ENCODE peak calls at places on chromosomes 5 and 9, in ten cellular contexts. M is LHCN-M2; T is LoVo; D is NCI-H1105; E is lung; P is stimulated activated naive CD8-positive, alpha-beta T cell treated with anti-CD3 and anti-CD28 coated beads, Interleukin-15, Interleukin-2, amounts not matched to agents 100 U/mL and 50 U/mL, for 24 hours; Z is fibroblast of the aortic adventitia; Q is HCT116; O is activated naive CD4-positive, alpha-beta T cell treated with Interleukin-2 at 50 U/mL for 16 hours; G is body of pancreas. U is an unnamed sample.
A peak's percentile ranks its signal among the peaks of the same experiment; 100 is the strongest.

GRCh38 chr5:96614110-96614691 is 48.0 kb upstream of the CAST start:
- DNase-seq in G (peak; percentile 77), O (peak; percentile 29), Z (peak; percentile 96), D (peak; percentile 24), T (peak; percentile 85), Q (peak; percentile 79), M (peak; percentile 95), P (peak; percentile 55), E (peak; percentile 71), U (peak; percentile 79)

GRCh38 chr9:113640418-113640817 is 176.9 kb downstream of the RGS3 start:
- DNase-seq in Z (no peak), T (no peak), P (no peak), M (no peak), D (no peak), E (no peak), G (no peak), Q (no peak), O (no peak), U (no peak)

GRCh38 chr5:15535938-15536337 is 36.0 kb downstream of the FBXL7 start:
- DNase-seq in P (no peak), D (no peak), G (no peak), M (no peak), Z (no peak), T (no peak), Q (no peak), E (no peak), O (no peak), U (no peak)

GRCh38 chr9:4214506-4214905 is 85.4 kb downstream of the GLIS3 start:
- DNase-seq in M (no peak), P (no peak), D (no peak), Q (no peak), G (no peak), E (no peak), T (no peak), Z (no peak), O (no peak), U (no peak)

GRCh38 chr5:33049298-33049697 is 338.2 kb downstream of the NPR3 start:
- DNase-seq in E (no peak), T (no peak), Q (peak; percentile 69), P (no peak), G (no peak), D (no peak), M (peak; percentile 37), O (no peak), Z (peak; percentile 28), U (no peak)

GRCh38 chr9:119375892-119376291 is 6.7 kb upstream of the BRINP1 start:
- DNase-seq in P (no peak), G (no peak), E (no peak), Z (peak; percentile 5), D (peak; percentile 14), Q (peak; percentile 2), M (peak; percentile 8), T (no peak), O (no peak), U (peak; percentile 25)

GRCh38 chr5:108421713-108422112 is 39.8 kb upstream of the FBXL17 start:
- DNase-seq in Q (no peak), E (no peak), D (no peak), P (no peak), M (peak; percentile 43), T (no peak), O (no peak), Z (no peak), G (no peak), U (no peak)

GRCh38 chr9:127506814-127507750 is 55.8 kb downstream of the LRSAM1 start:
- DNase-seq in T (no peak), M (peak; percentile 73), D (no peak), P (no peak), G (no peak), E (no peak), Q (no peak), Z (no peak), O (no peak), U (peak; percentile 79)

GRCh38 chr5:53069626-53070025 is 39.9 kb downstream of the MOCS2 start:
- DNase-seq in D (no peak), M (peak; percentile 87), P (peak; percentile 61), G (no peak), Z (peak; percentile 80), T (no peak), Q (no peak), E (no peak), O (peak; percentile 69), U (no peak)

GRCh38 chr5:121987685-121988073 is 25.9 kb downstream of the SRFBP1 start:
- DNase-seq in E (no peak), O (no peak), Q (no peak), P (no peak), T (no peak), D (no peak), M (peak; percentile 18), G (no peak), Z (no peak), U (no peak)

GRCh38 chr9:125990793-125991220 is 243.6 kb downstream of the PBX3 start:
- DNase-seq in E (no peak), D (no peak), M (no peak), Z (no peak), P (no peak), Q (no peak), O (no peak), G (no peak), T (no peak), U (no peak)

GRCh38 chr9:38226491-38226951 is 157.5 kb upstream of the SHB start:
- DNase-seq in D (peak; percentile 91), M (no peak), Q (no peak), E (no peak), G (no peak), Z (no peak), O (no peak), P (no peak), T (no peak), U (no peak)

GRCh38 chr9:14346826-14347407 is 33.0 kb upstream of the NFIB start:
- DNase-seq in T (no peak), M (no peak), Q (no peak), D (peak; percentile 41), O (no peak), P (no peak), E (no peak), G (no peak), Z (no peak), U (no peak)

GRCh38 chr5:83715316-83716060 is 5.2 kb downstream of the HAPLN1 start:
- DNase-seq in Q (no peak), O (no peak), Z (no peak), T (no peak), M (no peak), P (no peak), E (no peak), G (no peak), D (no peak), U (no peak)

GRCh38 chr9:76835571-76836283 is 70.2 kb downstream of the PRUNE2 start:
- DNase-seq in Q (no peak), G (peak; percentile 3), D (peak; percentile 5), E (no peak), O (no peak), Z (peak; percentile 95), T (no peak), P (no peak), M (peak; percentile 95), U (no peak)

GRCh38 chr5:12023614-12024241 is 119.5 kb upstream of the CTNND2 start:
- DNase-seq in M (peak; percentile 15), D (peak; percentile 38), E (no peak), G (peak; percentile 25), Q (no peak), O (no peak), P (no peak), Z (peak; percentile 38), T (peak; percentile 48), U (no peak)

GRCh38 chr9:89690334-89690912 is 85.6 kb downstream of the GADD45G start:
- DNase-seq in G (no peak), Q (no peak), Z (no peak), O (no peak), P (no peak), E (no peak), D (no peak), T (no peak), M (no peak), U (no peak)

GRCh38 chr5:68730220-68731010 is 363.4 kb upstream of the SLC30A5 start:
- DNase-seq in O (no peak), G (peak; percentile 50), Q (no peak), T (no peak), D (no peak), P (no peak), Z (peak; percentile 87), E (no peak), M (peak; percentile 68), U (peak; percentile 50)

GRCh38 chr5:73867344-73868335 is 241.6 kb downstream of the ARHGEF28 start:
- DNase-seq in M (peak; percentile 81), T (no peak), E (no peak), Q (no peak), D (no peak), P (no peak), Z (peak; percentile 32), G (no peak), O (no peak), U (no peak)

GRCh38 chr9:36862206-36863145 is 171.6 kb downstream of the PAX5 start:
- DNase-seq in G (peak; percentile 46), E (no peak), P (no peak), O (no peak), D (no peak), T (peak; percentile 13), Z (peak; percentile 39), Q (peak; percentile 38), M (peak; percentile 10), U (peak; percentile 55)

GRCh38 chr9:20570756-20571155 is 51.5 kb downstream of the MLLT3 start:
- DNase-seq in E (no peak), P (no peak), D (no peak), G (no peak), Q (no peak), T (no peak), M (peak; percentile 56), O (no peak), Z (peak; percentile 66), U (no peak)

GRCh38 chr5:61089351-61089750 is 72.9 kb downstream of the SMIM15 start:
- DNase-seq in M (peak; percentile 62), Q (no peak), E (no peak), T (no peak), P (no peak), G (no peak), Z (no peak), O (no peak), D (no peak), U (no peak)

GRCh38 chr9:77647659-77648457 is at the start of gene GNA14:
- DNase-seq in P (peak; percentile 8), M (no peak), D (no peak), E (peak; percentile 38), G (no peak), Z (no peak), T (no peak), O (no peak), Q (no peak), U (no peak)

U was measured in adrenal gland.